ENCODE peak calls at places on chromosome 7, in six cellular contexts. U is foreskin fibroblast; S is H9; M is stimulated activated CD4-positive, alpha-beta T cell treated with anti-CD3 and anti-CD28 coated beads, Interleukin-15, amount 100 ng/mL, for 24 hours; F is fibroblast of mammary gland; K is AG08396. R is an unnamed sample.

GRCh38 chr7:43112941-43113621 is 634 bp downstream of the HECW1 start:
- DNase-seq in U (peak; percentile 54), M (no peak), K (peak; percentile 69), S (peak; percentile 82), F (peak; percentile 40), R (peak; percentile 45)

GRCh38 chr7:50953820-50954219 is 171.1 kb upstream of the GRB10 start:
- DNase-seq in U (peak; percentile 30), K (no peak), F (peak; percentile 68), S (no peak), M (no peak), R (no peak)

GRCh38 chr7:112184455-112184854 is 21.7 kb downstream of the DOCK4 start:
- DNase-seq in U (no peak), M (no peak), K (no peak), S (no peak), F (no peak), R (no peak)

GRCh38 chr7:156230576-156230975 is 410.0 kb upstream of the RNF32 start:
- DNase-seq in S (no peak), K (no peak), F (no peak), M (no peak), U (no peak), R (no peak)

GRCh38 chr7:124022551-124022950 is 10.3 kb downstream of the TMEM229A start:
- DNase-seq in K (no peak), F (no peak), M (no peak), S (no peak), U (no peak), R (no peak)

GRCh38 chr7:36546331-36546730 is 156.7 kb downstream of the ANLN start:
- DNase-seq in K (no peak), F (no peak), M (no peak), U (no peak), S (no peak), R (no peak)

GRCh38 chr7:16811555-16811954 is 6.8 kb upstream of the AGR2 start:
- DNase-seq in S (no peak), U (peak; percentile 45), M (no peak), K (peak; percentile 31), F (peak; percentile 28), R (no peak)

GRCh38 chr7:155355745-155356144 is 58.1 kb downstream of the INSIG1 start:
- DNase-seq in U (no peak), F (no peak), S (no peak), K (no peak), M (no peak), R (no peak)

GRCh38 chr7:150324366-150324961 is 1.1 kb upstream of the ACTR3C start:
- DNase-seq in U (no peak), K (no peak), S (no peak), F (peak; percentile 43), M (no peak), R (no peak)

GRCh38 chr7:66967029-66967428 is 28.4 kb downstream of the SBDS start:
- DNase-seq in U (no peak), K (no peak), F (no peak), M (no peak), S (no peak), R (no peak)

GRCh38 chr7:15461576-15461975 is 100.2 kb downstream of the AGMO start:
- DNase-seq in F (peak; percentile 95), K (peak; percentile 34), U (peak; percentile 85), S (no peak), M (no peak), R (peak; percentile 32)

GRCh38 chr7:69105092-69105491 is 493.2 kb upstream of the AUTS2 start:
- DNase-seq in U (no peak), F (no peak), S (no peak), K (no peak), M (no peak), R (no peak)